ENCODE peak calls at places on chromosomes 11 and 22, in seven cellular contexts. N, P, D, V, F, S and Z are unnamed samples.

GRCh38 chr22:40714514-40714966 is 35.3 kb downstream of the MCHR1 start:
- DNase-seq in N (no peak), P (no peak), D (no peak), V (no peak), F (no peak), S (no peak), Z (no peak)

GRCh38 chr11:73464347-73464746 is 88.1 kb downstream of the RELT start:
- DNase-seq in N (no peak), P (no peak), D (no peak), V (no peak), F (no peak), S (peak), Z (no peak)

GRCh38 chr11:130600139-130600538 is 151.7 kb downstream of the ADAMTS15 start:
- DNase-seq in N (no peak), P (no peak), D (no peak), V (no peak), F (no peak), S (no peak), Z (no peak)

GRCh38 chr11:92890836-92891235 is 78.6 kb upstream of the MTNR1B start:
- DNase-seq in N (no peak), P (no peak), D (no peak), V (no peak), F (no peak), S (peak), Z (no peak)

GRCh38 chr11:37504925-37505324 is 906.9 kb upstream of the RAG2 start:
- DNase-seq in N (no peak), P (no peak), D (no peak), V (no peak), F (no peak), S (peak), Z (no peak)

GRCh38 chr11:12653729-12654128 is 20.5 kb upstream of the TEAD1 start:
- DNase-seq in N (no peak), P (no peak), D (no peak), V (no peak), F (no peak), S (no peak), Z (no peak)

GRCh38 chr11:126603486-126603885 is 248.0 kb downstream of the ST3GAL4 start:
- DNase-seq in N (no peak), P (no peak), D (no peak), V (no peak), F (no peak), S (no peak), Z (no peak)

GRCh38 chr11:59559886-59560285 is 48.5 kb downstream of the OR4D9 start:
- DNase-seq in N (no peak), P (no peak), D (no peak), V (peak), F (no peak), S (no peak), Z (no peak)

GRCh38 chr22:43160497-43161126 is 9.3 kb downstream of the TSPO start:
- DNase-seq in N (no peak), P (no peak), D (no peak), V (no peak), F (no peak), S (no peak), Z (no peak)

GRCh38 chr11:90895850-90896249 is 673.0 kb upstream of the CHORDC1 start:
- DNase-seq in N (no peak), P (no peak), D (no peak), V (no peak), F (no peak), S (no peak), Z (no peak)

GRCh38 chr11:119741369-119742262 is 12.6 kb upstream of the NECTIN1 start:
- DNase-seq in N (no peak), P (peak), D (peak), V (peak), F (no peak), S (peak), Z (peak)

GRCh38 chr11:134517621-134518293 is 105.7 kb upstream of the B3GAT1 start:
- DNase-seq in N (no peak), P (peak), D (no peak), V (no peak), F (peak), S (no peak), Z (no peak)

GRCh38 chr11:69664103-69664775 is 10.9 kb downstream of the LTO1 start:
- DNase-seq in N (no peak), P (peak), D (no peak), V (no peak), F (no peak), S (no peak), Z (no peak)

GRCh38 chr11:66231561-66231960 is 36.9 kb upstream of the RAB1B start:
- DNase-seq in N (no peak), P (no peak), D (no peak), V (no peak), F (peak), S (no peak), Z (no peak)

GRCh38 chr22:47031628-47031915 is 269.1 kb downstream of the TBC1D22A start:
- DNase-seq in N (no peak), P (no peak), D (no peak), V (no peak), F (no peak), S (no peak), Z (no peak)

GRCh38 chr11:132058211-132058772 is 687.9 kb downstream of the NTM start:
- DNase-seq in N (no peak), P (no peak), D (no peak), V (no peak), F (no peak), S (no peak), Z (no peak)

GRCh38 chr22:37187891-37188761 is at the start of gene C1QTNF6:
- DNase-seq in N (no peak), P (no peak), D (no peak), V (no peak), F (peak), S (peak), Z (no peak)

GRCh38 chr11:132681971-132682370 is 850.3 kb downstream of the OPCML start:
- DNase-seq in N (no peak), P (no peak), D (no peak), V (no peak), F (no peak), S (no peak), Z (no peak)

GRCh38 chr22:38353142-38353629 is 36.0 kb upstream of the CSNK1E start:
- DNase-seq in N (peak), P (peak), D (peak), V (peak), F (peak), S (peak), Z (peak)

GRCh38 chr11:82927264-82927880 is 25.8 kb downstream of the DDIAS start:
- DNase-seq in N (peak), P (no peak), D (peak), V (no peak), F (peak), S (peak), Z (no peak)

GRCh38 chr11:33256031-33256807 is 962 bp upstream of the HIPK3 start:
- DNase-seq in N (no peak), P (no peak), D (no peak), V (no peak), F (no peak), S (peak), Z (no peak)

GRCh38 chr11:62427630-62428233 is 8.9 kb downstream of the SCGB1A1 start:
- DNase-seq in N (no peak), P (no peak), D (no peak), V (peak), F (no peak), S (peak), Z (no peak)

GRCh38 chr11:2558402-2558801 is 113.6 kb downstream of the KCNQ1 start:
- DNase-seq in N (no peak), P (no peak), D (no peak), V (no peak), F (no peak), S (no peak), Z (peak)

GRCh38 chr11:113475160-113475761 is at the start of gene DRD2:
- DNase-seq in N (no peak), P (no peak), D (no peak), V (no peak), F (no peak), S (peak), Z (no peak)

GRCh38 chr11:130145975-130146776 is 13.4 kb upstream of the ST14 start:
- DNase-seq in N (no peak), P (no peak), D (no peak), V (no peak), F (peak), S (peak), Z (no peak)

GRCh38 chr22:35154937-35155387 is 89.0 kb downstream of the ISX start:
- DNase-seq in N (peak), P (peak), D (no peak), V (peak), F (peak), S (peak), Z (no peak)

GRCh38 chr11:9099617-9100016 is 8.2 kb upstream of the SCUBE2 start:
- DNase-seq in N (no peak), P (no peak), D (no peak), V (no peak), F (no peak), S (no peak), Z (no peak)

GRCh38 chr22:27238935-27239510 is 562.5 kb downstream of the MN1 start:
- DNase-seq in N (peak), P (no peak), D (no peak), V (no peak), F (no peak), S (peak), Z (no peak)

GRCh38 chr22:26461188-26461810 is 22.3 kb downstream of the HPS4 start:
- DNase-seq in N (no peak), P (peak), D (no peak), V (peak), F (peak), S (peak), Z (peak)

GRCh38 chr11:111417766-111418435 is 38.8 kb upstream of the POU2AF1 start:
- DNase-seq in N (peak), P (no peak), D (no peak), V (no peak), F (no peak), S (peak), Z (no peak)

GRCh38 chr22:41833369-41834004 is 582 bp downstream of the SREBF2 start:
- DNase-seq in N (no peak), P (peak), D (peak), V (peak), F (no peak), S (peak), Z (peak)

GRCh38 chr22:27080191-27080590 is 422.8 kb downstream of the MIAT start:
- DNase-seq in N (no peak), P (no peak), D (no peak), V (no peak), F (no peak), S (no peak), Z (no peak)

GRCh38 chr11:71305451-71306125 is 53.2 kb upstream of the SHANK2 start:
- DNase-seq in N (no peak), P (peak), D (no peak), V (peak), F (no peak), S (peak), Z (no peak)

GRCh38 chr22:23700706-23701105 is 9.9 kb downstream of the RGL4 start:
- DNase-seq in N (no peak), P (no peak), D (no peak), V (no peak), F (no peak), S (no peak), Z (no peak)

GRCh38 chr22:32752868-32753520 is 48.5 kb upstream of the TIMP3 start:
- DNase-seq in N (no peak), P (no peak), D (no peak), V (no peak), F (no peak), S (no peak), Z (no peak)

GRCh38 chr11:68014157-68014965 is 4.2 kb downstream of the ALDH3B1 start:
- DNase-seq in N (peak), P (no peak), D (no peak), V (no peak), F (no peak), S (peak), Z (no peak)

GRCh38 chr11:105975128-105975527 is 46.9 kb downstream of the MSANTD4 start:
- DNase-seq in N (no peak), P (no peak), D (no peak), V (no peak), F (no peak), S (no peak), Z (no peak)

GRCh38 chr22:30315962-30316576 is 10.7 kb downstream of the TBC1D10A start:
- DNase-seq in N (no peak), P (no peak), D (no peak), V (peak), F (no peak), S (no peak), Z (no peak)

GRCh38 chr11:76803811-76804600 is 20.9 kb downstream of the TSKU start:
- DNase-seq in N (no peak), P (peak), D (no peak), V (peak), F (no peak), S (peak), Z (no peak)